ENCODE peak calls at places on chromosomes 1 and 21, in four cellular contexts. V is stimulated activated CD8-positive, alpha-beta memory T cell treated with anti-CD3 and anti-CD28 coated beads, Interleukin-4, amount 100 ng/mL, for 4 hours; H is GOT3; B is right cardiac atrium. R is an unnamed sample.

GRCh38 chr1:33248244-33248643 is 8.0 kb upstream of the ZNF362 start:
- DNase-seq in H (no peak), V (no peak), B (no peak), R (no peak)

GRCh38 chr1:240190881-240191385 is 99.2 kb downstream of the FMN2 start:
- DNase-seq in B (no peak), H (peak), V (no peak), R (no peak)

GRCh38 chr1:11943619-11944018 is 9.1 kb downstream of the PLOD1 start:
- DNase-seq in V (no peak), H (no peak), B (no peak), R (no peak)

GRCh38 chr1:228073061-228073869 is 9.2 kb upstream of the ARF1 start:
- DNase-seq in H (no peak), B (no peak), V (no peak), R (no peak)

GRCh38 chr1:15523104-15523921 is 702 bp downstream of the CASP9 start:
- DNase-seq in H (no peak), B (no peak), V (no peak), R (no peak)

GRCh38 chr1:202192770-202193613 is 607 bp upstream of the LGR6 start:
- DNase-seq in B (peak), H (no peak), V (peak), R (peak)

GRCh38 chr1:9689011-9689706 is 37.6 kb downstream of the PIK3CD start:
- DNase-seq in H (no peak), B (peak), V (peak), R (peak)

GRCh38 chr1:118151312-118151937 is 33.6 kb downstream of the SPAG17 start:
- DNase-seq in H (no peak), V (no peak), B (peak), R (no peak)

GRCh38 chr21:33449650-33450049 is 30.1 kb downstream of the TMEM50B start:
- DNase-seq in V (no peak), H (no peak), B (no peak), R (no peak)

GRCh38 chr1:10161541-10162290 is 48.7 kb upstream of the KIF1B start:
- DNase-seq in B (peak), H (no peak), V (no peak), R (no peak)

GRCh38 chr1:25513666-25514065 is 29.7 kb upstream of the LDLRAP1 start:
- DNase-seq in B (no peak), V (no peak), H (no peak), R (no peak)

GRCh38 chr1:155773221-155773620 is 83.8 kb downstream of the GON4L start:
- DNase-seq in V (no peak), H (no peak), B (no peak), R (no peak)

GRCh38 chr1:11314959-11315358 is 42.0 kb downstream of the UBIAD1 start:
- DNase-seq in V (no peak), H (no peak), B (no peak), R (no peak)

GRCh38 chr21:16116798-16117197 is 387.0 kb downstream of the USP25 start:
- DNase-seq in H (no peak), V (no peak), B (no peak), R (no peak)

GRCh38 chr1:41496080-41497055 is 11.9 kb upstream of the EDN2 start:
- DNase-seq in H (peak), B (peak), V (no peak), R (peak)

GRCh38 chr1:24418898-24419628 is 3.5 kb downstream of the NIPAL3 start:
- DNase-seq in V (no peak), H (no peak), B (peak), R (peak)

GRCh38 chr1:239735081-239735480 is 348.7 kb downstream of the CHRM3 start:
- DNase-seq in V (no peak), B (no peak), H (no peak), R (no peak)

GRCh38 chr21:16323586-16323985 is 593.8 kb downstream of the USP25 start:
- DNase-seq in V (no peak), B (no peak), H (no peak), R (no peak)

R was measured in kidney.